ENCODE peak calls at places on chromosomes 6 and 20, in eight cellular contexts. One of them, this sample, is unnamed.

GRCh38 chr6:82524031-82524430 is 160.4 kb downstream of the TPBG start:
- DNase-seq in activated CD4-positive, alpha-beta T cell treated with anti-CD3 and anti-CD28 coated beads, Interleukin-2, amount 50 U/mL, for 48 hours: no peak
- DNase-seq in HAP-1: no peak
- DNase-seq in activated CD8-positive, alpha-beta memory T cell treated with anti-CD3 and anti-CD28 coated beads for 1 hour: no peak
- DNase-seq in K562: no peak
- DNase-seq in COLO829: no peak
- DNase-seq in cardiac fibroblast: no peak
- DNase-seq in colonic mucosa: no peak
- DNase-seq in this sample: no peak

GRCh38 chr6:129889580-129889979 is 28.5 kb upstream of the TMEM244 start:
- DNase-seq in HAP-1: no peak
- DNase-seq in colonic mucosa: no peak
- DNase-seq in activated CD8-positive, alpha-beta memory T cell treated with anti-CD3 and anti-CD28 coated beads for 1 hour: no peak
- DNase-seq in COLO829: peak; percentile 51
- DNase-seq in K562: no peak
- DNase-seq in cardiac fibroblast: peak; percentile 91
- DNase-seq in activated CD4-positive, alpha-beta T cell treated with anti-CD3 and anti-CD28 coated beads, Interleukin-2, amount 50 U/mL, for 48 hours: no peak
- DNase-seq in this sample: no peak

GRCh38 chr20:62241501-62241900 is 3.2 kb downstream of the OSBPL2 start:
- DNase-seq in COLO829: no peak
- DNase-seq in colonic mucosa: peak; percentile 78
- DNase-seq in HAP-1: no peak
- DNase-seq in activated CD8-positive, alpha-beta memory T cell treated with anti-CD3 and anti-CD28 coated beads for 1 hour: no peak
- DNase-seq in cardiac fibroblast: no peak
- DNase-seq in activated CD4-positive, alpha-beta T cell treated with anti-CD3 and anti-CD28 coated beads, Interleukin-2, amount 50 U/mL, for 48 hours: no peak
- DNase-seq in K562: no peak
- DNase-seq in this sample: no peak

GRCh38 chr6:153511896-153512496 is 380.9 kb upstream of the RGS17 start:
- DNase-seq in cardiac fibroblast: peak; percentile 52
- DNase-seq in activated CD4-positive, alpha-beta T cell treated with anti-CD3 and anti-CD28 coated beads, Interleukin-2, amount 50 U/mL, for 48 hours: no peak
- DNase-seq in colonic mucosa: no peak
- DNase-seq in K562: peak; percentile 32
- DNase-seq in HAP-1: peak; percentile 39
- DNase-seq in COLO829: peak; percentile 10
- DNase-seq in activated CD8-positive, alpha-beta memory T cell treated with anti-CD3 and anti-CD28 coated beads for 1 hour: no peak
- DNase-seq in this sample: peak; percentile 11

GRCh38 chr6:159038914-159039884 is 5.6 kb downstream of the TAGAP start:
- DNase-seq in COLO829: no peak
- DNase-seq in activated CD4-positive, alpha-beta T cell treated with anti-CD3 and anti-CD28 coated beads, Interleukin-2, amount 50 U/mL, for 48 hours: no peak
- DNase-seq in K562: no peak
- DNase-seq in colonic mucosa: peak; percentile 19
- DNase-seq in HAP-1: no peak
- DNase-seq in activated CD8-positive, alpha-beta memory T cell treated with anti-CD3 and anti-CD28 coated beads for 1 hour: no peak
- DNase-seq in cardiac fibroblast: peak; percentile 24
- DNase-seq in this sample: no peak

GRCh38 chr20:57653910-57654309 is 33.7 kb upstream of the ZBP1 start:
- DNase-seq in cardiac fibroblast: no peak
- DNase-seq in activated CD8-positive, alpha-beta memory T cell treated with anti-CD3 and anti-CD28 coated beads for 1 hour: no peak
- DNase-seq in K562: no peak
- DNase-seq in activated CD4-positive, alpha-beta T cell treated with anti-CD3 and anti-CD28 coated beads, Interleukin-2, amount 50 U/mL, for 48 hours: no peak
- DNase-seq in colonic mucosa: peak; percentile 16
- DNase-seq in HAP-1: peak; percentile 3
- DNase-seq in COLO829: no peak
- DNase-seq in this sample: no peak

GRCh38 chr20:64001607-64002011 is 20.7 kb downstream of the PRPF6 start:
- DNase-seq in activated CD8-positive, alpha-beta memory T cell treated with anti-CD3 and anti-CD28 coated beads for 1 hour: no peak
- DNase-seq in COLO829: no peak
- DNase-seq in HAP-1: no peak
- DNase-seq in activated CD4-positive, alpha-beta T cell treated with anti-CD3 and anti-CD28 coated beads, Interleukin-2, amount 50 U/mL, for 48 hours: peak; percentile 10
- DNase-seq in K562: no peak
- DNase-seq in colonic mucosa: no peak
- DNase-seq in cardiac fibroblast: no peak
- DNase-seq in this sample: no peak

GRCh38 chr20:24917056-24917455 is 32.0 kb upstream of the CST7 start:
- DNase-seq in HAP-1: no peak
- DNase-seq in activated CD4-positive, alpha-beta T cell treated with anti-CD3 and anti-CD28 coated beads, Interleukin-2, amount 50 U/mL, for 48 hours: no peak
- DNase-seq in activated CD8-positive, alpha-beta memory T cell treated with anti-CD3 and anti-CD28 coated beads for 1 hour: no peak
- DNase-seq in cardiac fibroblast: no peak
- DNase-seq in COLO829: no peak
- DNase-seq in colonic mucosa: peak; percentile 2
- DNase-seq in K562: no peak
- DNase-seq in this sample: no peak

GRCh38 chr6:56808871-56809359 is 146.0 kb upstream of the BEND6 start:
- DNase-seq in cardiac fibroblast: peak; percentile 66
- DNase-seq in K562: no peak
- DNase-seq in colonic mucosa: no peak
- DNase-seq in activated CD8-positive, alpha-beta memory T cell treated with anti-CD3 and anti-CD28 coated beads for 1 hour: no peak
- DNase-seq in COLO829: no peak
- DNase-seq in HAP-1: no peak
- DNase-seq in activated CD4-positive, alpha-beta T cell treated with anti-CD3 and anti-CD28 coated beads, Interleukin-2, amount 50 U/mL, for 48 hours: no peak
- DNase-seq in this sample: no peak

GRCh38 chr20:58513580-58514285 is 1.5 kb downstream of the APCDD1L start:
- DNase-seq in colonic mucosa: no peak
- DNase-seq in COLO829: no peak
- DNase-seq in cardiac fibroblast: no peak
- DNase-seq in activated CD4-positive, alpha-beta T cell treated with anti-CD3 and anti-CD28 coated beads, Interleukin-2, amount 50 U/mL, for 48 hours: no peak
- DNase-seq in HAP-1: no peak
- DNase-seq in activated CD8-positive, alpha-beta memory T cell treated with anti-CD3 and anti-CD28 coated beads for 1 hour: no peak
- DNase-seq in K562: no peak
- DNase-seq in this sample: no peak

This sample was measured in body of pancreas.